ENCODE peak calls at places on chromosomes 12 and 14, in eight cellular contexts. One of them, this sample, is unnamed.

GRCh38 chr14:52080171-52080800 is 11.4 kb upstream of the NID2 start:
- DNase-seq in IMR-90: peak
- DNase-seq in cardiac muscle cell: peak
- DNase-seq in AG09309: no peak
- DNase-seq in Calu3: no peak
- DNase-seq in neural progenitor cell: no peak
- DNase-seq in GM20000: no peak
- DNase-seq in fibroblast of lung: peak
- DNase-seq in this sample: no peak

GRCh38 chr14:59116984-59117415 is 71.5 kb upstream of the DAAM1 start:
- DNase-seq in neural progenitor cell: no peak
- DNase-seq in AG09309: no peak
- DNase-seq in cardiac muscle cell: no peak
- DNase-seq in fibroblast of lung: peak
- DNase-seq in Calu3: peak
- DNase-seq in IMR-90: peak
- DNase-seq in GM20000: no peak
- DNase-seq in this sample: peak

GRCh38 chr12:93572712-93573551 is 457 bp downstream of the SOCS2 start:
- DNase-seq in AG09309: no peak
- DNase-seq in GM20000: peak
- DNase-seq in Calu3: no peak
- DNase-seq in IMR-90: peak
- DNase-seq in neural progenitor cell: peak
- DNase-seq in fibroblast of lung: peak
- DNase-seq in cardiac muscle cell: peak
- DNase-seq in this sample: peak

GRCh38 chr12:106189341-106189740 is 50.6 kb upstream of the NUAK1 start:
- DNase-seq in GM20000: no peak
- DNase-seq in Calu3: no peak
- DNase-seq in fibroblast of lung: no peak
- DNase-seq in cardiac muscle cell: no peak
- DNase-seq in AG09309: no peak
- DNase-seq in IMR-90: no peak
- DNase-seq in neural progenitor cell: peak
- DNase-seq in this sample: no peak

GRCh38 chr14:77980475-77981321 is 180.8 kb downstream of the ADCK1 start:
- DNase-seq in cardiac muscle cell: no peak
- DNase-seq in neural progenitor cell: peak
- DNase-seq in IMR-90: no peak
- DNase-seq in GM20000: no peak
- DNase-seq in fibroblast of lung: peak
- DNase-seq in Calu3: peak
- DNase-seq in AG09309: no peak
- DNase-seq in this sample: no peak

GRCh38 chr12:76586764-76587395 is 27.3 kb upstream of the OSBPL8 start:
- DNase-seq in neural progenitor cell: peak
- DNase-seq in Calu3: peak
- DNase-seq in AG09309: no peak
- DNase-seq in cardiac muscle cell: peak
- DNase-seq in IMR-90: peak
- DNase-seq in fibroblast of lung: peak
- DNase-seq in GM20000: peak
- DNase-seq in this sample: peak

GRCh38 chr12:75975692-75976091 is 55.9 kb downstream of the PHLDA1 start:
- DNase-seq in AG09309: no peak
- DNase-seq in fibroblast of lung: no peak
- DNase-seq in IMR-90: no peak
- DNase-seq in Calu3: no peak
- DNase-seq in GM20000: no peak
- DNase-seq in cardiac muscle cell: no peak
- DNase-seq in neural progenitor cell: no peak
- DNase-seq in this sample: no peak

GRCh38 chr14:37698840-37699777 is 103.7 kb downstream of the TTC6 start:
- DNase-seq in IMR-90: no peak
- DNase-seq in GM20000: no peak
- DNase-seq in Calu3: no peak
- DNase-seq in fibroblast of lung: no peak
- DNase-seq in AG09309: no peak
- DNase-seq in cardiac muscle cell: no peak
- DNase-seq in neural progenitor cell: no peak
- DNase-seq in this sample: no peak

GRCh38 chr12:69578283-69578682 is 7.0 kb upstream of the CCT2 start:
- DNase-seq in neural progenitor cell: no peak
- DNase-seq in AG09309: no peak
- DNase-seq in fibroblast of lung: no peak
- DNase-seq in IMR-90: no peak
- DNase-seq in cardiac muscle cell: no peak
- DNase-seq in GM20000: no peak
- DNase-seq in Calu3: no peak
- DNase-seq in this sample: no peak

GRCh38 chr12:12704593-12705230 is 8.7 kb upstream of the GPR19 start:
- DNase-seq in IMR-90: peak
- DNase-seq in neural progenitor cell: peak
- DNase-seq in fibroblast of lung: peak
- DNase-seq in AG09309: peak
- DNase-seq in GM20000: peak
- DNase-seq in cardiac muscle cell: peak
- DNase-seq in Calu3: peak
- DNase-seq in this sample: no peak

GRCh38 chr12:108004368-108004767 is 124.7 kb upstream of the WSCD2 start:
- DNase-seq in neural progenitor cell: peak
- DNase-seq in fibroblast of lung: no peak
- DNase-seq in Calu3: no peak
- DNase-seq in IMR-90: no peak
- DNase-seq in cardiac muscle cell: peak
- DNase-seq in AG09309: no peak
- DNase-seq in GM20000: no peak
- DNase-seq in this sample: no peak

GRCh38 chr14:55386037-55386798 is 25.4 kb downstream of the ATG14 start:
- DNase-seq in neural progenitor cell: peak
- DNase-seq in Calu3: no peak
- DNase-seq in GM20000: no peak
- DNase-seq in IMR-90: no peak
- DNase-seq in cardiac muscle cell: no peak
- DNase-seq in AG09309: no peak
- DNase-seq in fibroblast of lung: no peak
- DNase-seq in this sample: no peak

GRCh38 chr14:56491299-56492285 is 88.0 kb upstream of the TMEM260 start:
- DNase-seq in fibroblast of lung: peak
- DNase-seq in IMR-90: peak
- DNase-seq in AG09309: no peak
- DNase-seq in Calu3: peak
- DNase-seq in cardiac muscle cell: peak
- DNase-seq in neural progenitor cell: peak
- DNase-seq in GM20000: peak
- DNase-seq in this sample: no peak

GRCh38 chr14:64244279-64244678 is 49.9 kb downstream of the ESR2 start:
- DNase-seq in neural progenitor cell: no peak
- DNase-seq in AG09309: no peak
- DNase-seq in IMR-90: no peak
- DNase-seq in Calu3: no peak
- DNase-seq in fibroblast of lung: no peak
- DNase-seq in cardiac muscle cell: peak
- DNase-seq in GM20000: no peak
- DNase-seq in this sample: no peak

GRCh38 chr14:63180017-63180416 is 24.2 kb upstream of the RHOJ start:
- DNase-seq in cardiac muscle cell: peak
- DNase-seq in IMR-90: peak
- DNase-seq in Calu3: no peak
- DNase-seq in neural progenitor cell: no peak
- DNase-seq in GM20000: no peak
- DNase-seq in fibroblast of lung: no peak
- DNase-seq in AG09309: no peak
- DNase-seq in this sample: no peak

GRCh38 chr12:4355843-4356327 is 23.6 kb downstream of the FGF23 start:
- DNase-seq in cardiac muscle cell: peak
- DNase-seq in IMR-90: peak
- DNase-seq in Calu3: peak
- DNase-seq in GM20000: peak
- DNase-seq in fibroblast of lung: peak
- DNase-seq in AG09309: no peak
- DNase-seq in neural progenitor cell: peak
- DNase-seq in this sample: peak

GRCh38 chr12:9143929-9144328 is 28.2 kb upstream of the A2M start:
- DNase-seq in cardiac muscle cell: no peak
- DNase-seq in fibroblast of lung: no peak
- DNase-seq in Calu3: no peak
- DNase-seq in GM20000: no peak
- DNase-seq in AG09309: no peak
- DNase-seq in IMR-90: no peak
- DNase-seq in neural progenitor cell: no peak
- DNase-seq in this sample: no peak

GRCh38 chr12:9148926-9149325 is 33.2 kb upstream of the A2M start:
- DNase-seq in GM20000: no peak
- DNase-seq in AG09309: no peak
- DNase-seq in Calu3: no peak
- DNase-seq in cardiac muscle cell: no peak
- DNase-seq in neural progenitor cell: no peak
- DNase-seq in IMR-90: no peak
- DNase-seq in fibroblast of lung: no peak
- DNase-seq in this sample: no peak

DNA sequence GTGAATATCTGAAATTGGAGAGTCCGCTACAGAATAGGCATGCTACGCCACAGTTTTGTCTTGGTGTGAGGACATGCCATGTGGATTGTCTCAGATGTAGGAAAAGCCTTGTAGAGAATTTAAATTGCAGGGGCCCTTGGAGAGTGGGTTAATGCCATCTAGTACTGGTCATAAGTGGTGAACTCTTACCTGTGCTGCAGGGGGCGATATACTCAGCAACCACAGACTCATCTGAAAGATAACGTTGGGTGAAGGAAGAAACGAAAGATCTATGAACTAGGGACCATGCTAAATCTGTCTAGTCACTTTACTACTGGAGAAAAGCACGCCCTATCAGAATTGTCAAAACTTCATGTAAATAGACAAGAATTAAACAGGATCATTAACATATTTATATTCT is 33.7 kb upstream of the A2M start:
- DNase-seq in IMR-90: no peak
- DNase-seq in AG09309: no peak
- DNase-seq in fibroblast of lung: no peak
- DNase-seq in cardiac muscle cell: no peak
- DNase-seq in Calu3: no peak
- DNase-seq in GM20000: no peak
- DNase-seq in neural progenitor cell: no peak
- DNase-seq in this sample: no peak
- TF ChIP-seq CTCF in IMR-90: no peak
- TF ChIP-seq CTCF in AG09309: no peak
- TF ChIP-seq CTCF in fibroblast of lung: no peak
- TF ChIP-seq CTCF in cardiac muscle cell: no peak
- TF ChIP-seq CTCF in Calu3: no peak
- TF ChIP-seq CTCF in GM20000: no peak
- TF ChIP-seq CTCF in neural progenitor cell: peak
- TF ChIP-seq CTCF in this sample: no peak

GRCh38 chr14:60327447-60328331 is 78.7 kb downstream of the PPM1A start:
- DNase-seq in IMR-90: peak
- DNase-seq in GM20000: peak
- DNase-seq in fibroblast of lung: peak
- DNase-seq in cardiac muscle cell: peak
- DNase-seq in Calu3: peak
- DNase-seq in neural progenitor cell: peak
- DNase-seq in AG09309: no peak
- DNase-seq in this sample: peak
- TF ChIP-seq CTCF in IMR-90: peak
- TF ChIP-seq CTCF in GM20000: peak
- TF ChIP-seq CTCF in fibroblast of lung: no peak
- TF ChIP-seq CTCF in cardiac muscle cell: peak
- TF ChIP-seq CTCF in Calu3: no peak
- TF ChIP-seq CTCF in neural progenitor cell: peak
- TF ChIP-seq CTCF in AG09309: no peak
- TF ChIP-seq CTCF in this sample: peak

GRCh38 chr12:63228853-63229252 is 77.9 kb upstream of the AVPR1A start:
- DNase-seq in fibroblast of lung: no peak
- DNase-seq in AG09309: no peak
- DNase-seq in Calu3: no peak
- DNase-seq in neural progenitor cell: no peak
- DNase-seq in cardiac muscle cell: no peak
- DNase-seq in GM20000: no peak
- DNase-seq in IMR-90: no peak
- DNase-seq in this sample: no peak

GRCh38 chr12:63222582-63222981 is 71.6 kb upstream of the AVPR1A start:
- DNase-seq in Calu3: no peak
- DNase-seq in GM20000: no peak
- DNase-seq in fibroblast of lung: no peak
- DNase-seq in cardiac muscle cell: no peak
- DNase-seq in AG09309: no peak
- DNase-seq in IMR-90: no peak
- DNase-seq in neural progenitor cell: no peak
- DNase-seq in this sample: no peak

GRCh38 chr12:63223128-63223527 is 72.1 kb upstream of the AVPR1A start:
- DNase-seq in AG09309: no peak
- DNase-seq in cardiac muscle cell: no peak
- DNase-seq in neural progenitor cell: no peak
- DNase-seq in fibroblast of lung: no peak
- DNase-seq in IMR-90: no peak
- DNase-seq in Calu3: no peak
- DNase-seq in GM20000: no peak
- DNase-seq in this sample: no peak

GRCh38 chr12:63226792-63227463 is 75.9 kb upstream of the AVPR1A start:
- DNase-seq in cardiac muscle cell: no peak
- DNase-seq in AG09309: no peak
- DNase-seq in GM20000: no peak
- DNase-seq in neural progenitor cell: no peak
- DNase-seq in IMR-90: no peak
- DNase-seq in Calu3: no peak
- DNase-seq in fibroblast of lung: no peak
- DNase-seq in this sample: no peak
- TF ChIP-seq CTCF in cardiac muscle cell: no peak
- TF ChIP-seq CTCF in AG09309: no peak
- TF ChIP-seq CTCF in GM20000: no peak
- TF ChIP-seq CTCF in neural progenitor cell: no peak
- TF ChIP-seq CTCF in IMR-90: no peak
- TF ChIP-seq CTCF in Calu3: no peak
- TF ChIP-seq CTCF in fibroblast of lung: no peak
- TF ChIP-seq CTCF in this sample: no peak

GRCh38 chr12:123026094-123026853 is 45.8 kb downstream of the ARL6IP4 start:
- DNase-seq in cardiac muscle cell: no peak
- DNase-seq in fibroblast of lung: no peak
- DNase-seq in IMR-90: no peak
- DNase-seq in AG09309: no peak
- DNase-seq in neural progenitor cell: no peak
- DNase-seq in GM20000: no peak
- DNase-seq in Calu3: no peak
- DNase-seq in this sample: no peak

GRCh38 chr12:123029550-123029949 is 49.1 kb downstream of the ARL6IP4 start:
- DNase-seq in IMR-90: no peak
- DNase-seq in GM20000: no peak
- DNase-seq in Calu3: no peak
- DNase-seq in AG09309: no peak
- DNase-seq in neural progenitor cell: no peak
- DNase-seq in fibroblast of lung: no peak
- DNase-seq in cardiac muscle cell: no peak
- DNase-seq in this sample: no peak

GRCh38 chr12:123028475-123028874 is 48.0 kb downstream of the ARL6IP4 start:
- DNase-seq in neural progenitor cell: no peak
- DNase-seq in Calu3: no peak
- DNase-seq in cardiac muscle cell: no peak
- DNase-seq in IMR-90: no peak
- DNase-seq in fibroblast of lung: no peak
- DNase-seq in GM20000: no peak
- DNase-seq in AG09309: no peak
- DNase-seq in this sample: no peak

GRCh38 chr12:123030686-123031085 is 50.2 kb downstream of the ARL6IP4 start:
- DNase-seq in fibroblast of lung: no peak
- DNase-seq in IMR-90: no peak
- DNase-seq in neural progenitor cell: no peak
- DNase-seq in cardiac muscle cell: no peak
- DNase-seq in AG09309: no peak
- DNase-seq in Calu3: no peak
- DNase-seq in GM20000: no peak
- DNase-seq in this sample: no peak

GRCh38 chr12:123027726-123028445 is 47.4 kb downstream of the ARL6IP4 start:
- DNase-seq in GM20000: no peak
- DNase-seq in AG09309: no peak
- DNase-seq in Calu3: no peak
- DNase-seq in fibroblast of lung: no peak
- DNase-seq in neural progenitor cell: no peak
- DNase-seq in IMR-90: no peak
- DNase-seq in cardiac muscle cell: no peak
- DNase-seq in this sample: no peak
- TF ChIP-seq CTCF in GM20000: no peak
- TF ChIP-seq CTCF in AG09309: no peak
- TF ChIP-seq CTCF in Calu3: no peak
- TF ChIP-seq CTCF in fibroblast of lung: no peak
- TF ChIP-seq CTCF in neural progenitor cell: no peak
- TF ChIP-seq CTCF in IMR-90: no peak
- TF ChIP-seq CTCF in cardiac muscle cell: no peak
- TF ChIP-seq CTCF in this sample: no peak